ENCODE peak calls at places on chromosomes 5 and 9, in four cellular contexts. Y is astrocyte of the spinal cord, S is NCI-H510A treated with DMSO at 0.1 percent for 48 hours, B is Calu3. J is an unnamed sample.

GRCh38 chr9:136372561-136373299 is 739 bp downstream of the CARD9 start:
- DNase-seq in Y (peak; percentile 66), S (no peak), B (peak; percentile 81), J (peak; percentile 83)

GRCh38 chr5:74130141-74130897 is 504.3 kb downstream of the ARHGEF28 start:
- DNase-seq in Y (no peak), S (no peak), B (no peak), J (no peak)

GRCh38 chr5:856531-857425 is 6.0 kb upstream of the ZDHHC11 start:
- DNase-seq in Y (no peak), S (no peak), B (no peak), J (no peak)

GRCh38 chr5:72159501-72159911 is 52.2 kb downstream of the MAP1B start:
- DNase-seq in Y (peak; percentile 39), S (no peak), B (no peak), J (peak; percentile 78)

GRCh38 chr5:129554134-129554904 is 94.2 kb downstream of the ADAMTS19 start:
- DNase-seq in Y (no peak), S (no peak), B (no peak), J (peak; percentile 15)

GRCh38 chr9:70411141-70411929 is 3.1 kb downstream of the KLF9 start:
- DNase-seq in Y (peak; percentile 78), S (no peak), B (no peak), J (peak; percentile 84)

GRCh38 chr9:88835038-88835466 is 156.2 kb upstream of the S1PR3 start:
- DNase-seq in Y (peak; percentile 85), S (no peak), B (no peak), J (peak; percentile 81)

GRCh38 chr9:86795861-86796497 is 151.3 kb downstream of the GAS1 start:
- DNase-seq in Y (peak; percentile 66), S (no peak), B (no peak), J (no peak)

GRCh38 chr5:127910307-127910956 is 173.1 kb upstream of the SLC12A2 start:
- DNase-seq in Y (no peak), S (no peak), B (no peak), J (no peak)

GRCh38 chr5:121698690-121699089 is 153.0 kb upstream of the FTMT start:
- DNase-seq in Y (no peak), S (no peak), B (no peak), J (peak; percentile 9)

GRCh38 chr9:19490269-19490668 is 81.5 kb downstream of the ACER2 start:
- DNase-seq in Y (no peak), S (no peak), B (no peak), J (no peak)

GRCh38 chr9:37970301-37971106 is 66.6 kb upstream of the SLC25A51 start:
- DNase-seq in Y (no peak), S (no peak), B (no peak), J (no peak)